ENCODE peak calls at places on chromosomes 2 and 18, in ten cellular contexts. One of them, this sample, is unnamed.

GRCh38 chr2:37795938-37796337 is 124.5 kb upstream of the CDC42EP3 start:
- DNase-seq in stimulated activated CD8-positive, alpha-beta memory T cell treated with anti-CD3 and anti-CD28 coated beads, Interleukin-15, amount 100 ng/mL, for 4 hours: no peak
- DNase-seq in T follicular helper cell: no peak
- DNase-seq in caudate nucleus: no peak
- DNase-seq in brain pericyte: no peak
- DNase-seq in NCI-H1417: peak
- DNase-seq in ascending aorta: no peak
- DNase-seq in glomerular endothelial cell: no peak
- DNase-seq in EH: peak
- DNase-seq in amygdala: no peak
- DNase-seq in this sample: peak

GRCh38 chr2:42967959-42968674 is 175.7 kb upstream of the HAAO start:
- DNase-seq in stimulated activated CD8-positive, alpha-beta memory T cell treated with anti-CD3 and anti-CD28 coated beads, Interleukin-15, amount 100 ng/mL, for 4 hours: no peak
- DNase-seq in NCI-H1417: no peak
- DNase-seq in glomerular endothelial cell: no peak
- DNase-seq in caudate nucleus: no peak
- DNase-seq in brain pericyte: peak
- DNase-seq in T follicular helper cell: no peak
- DNase-seq in amygdala: no peak
- DNase-seq in EH: peak
- DNase-seq in ascending aorta: peak
- DNase-seq in this sample: peak

GRCh38 chr2:65658871-65659270 is 226.5 kb upstream of the SPRED2 start:
- DNase-seq in T follicular helper cell: no peak
- DNase-seq in EH: peak
- DNase-seq in NCI-H1417: no peak
- DNase-seq in brain pericyte: no peak
- DNase-seq in amygdala: no peak
- DNase-seq in glomerular endothelial cell: no peak
- DNase-seq in stimulated activated CD8-positive, alpha-beta memory T cell treated with anti-CD3 and anti-CD28 coated beads, Interleukin-15, amount 100 ng/mL, for 4 hours: no peak
- DNase-seq in ascending aorta: no peak
- DNase-seq in caudate nucleus: no peak
- DNase-seq in this sample: no peak

GRCh38 chr18:47265197-47265596 is 13.7 kb upstream of the SKOR2 start:
- DNase-seq in glomerular endothelial cell: no peak
- DNase-seq in NCI-H1417: no peak
- DNase-seq in ascending aorta: no peak
- DNase-seq in caudate nucleus: no peak
- DNase-seq in stimulated activated CD8-positive, alpha-beta memory T cell treated with anti-CD3 and anti-CD28 coated beads, Interleukin-15, amount 100 ng/mL, for 4 hours: no peak
- DNase-seq in T follicular helper cell: no peak
- DNase-seq in EH: peak
- DNase-seq in amygdala: no peak
- DNase-seq in brain pericyte: no peak
- DNase-seq in this sample: peak

GRCh38 chr2:159615187-159615935 is 987 bp downstream of the BAZ2B start:
- DNase-seq in glomerular endothelial cell: peak
- DNase-seq in stimulated activated CD8-positive, alpha-beta memory T cell treated with anti-CD3 and anti-CD28 coated beads, Interleukin-15, amount 100 ng/mL, for 4 hours: peak
- DNase-seq in EH: peak
- DNase-seq in ascending aorta: peak
- DNase-seq in T follicular helper cell: peak
- DNase-seq in amygdala: peak
- DNase-seq in caudate nucleus: peak
- DNase-seq in NCI-H1417: peak
- DNase-seq in brain pericyte: peak
- DNase-seq in this sample: peak

GRCh38 chr2:58967736-58968135 is 726.6 kb upstream of the FANCL start:
- DNase-seq in T follicular helper cell: no peak
- DNase-seq in stimulated activated CD8-positive, alpha-beta memory T cell treated with anti-CD3 and anti-CD28 coated beads, Interleukin-15, amount 100 ng/mL, for 4 hours: no peak
- DNase-seq in ascending aorta: no peak
- DNase-seq in glomerular endothelial cell: no peak
- DNase-seq in EH: no peak
- DNase-seq in NCI-H1417: peak
- DNase-seq in brain pericyte: no peak
- DNase-seq in amygdala: no peak
- DNase-seq in caudate nucleus: no peak
- DNase-seq in this sample: no peak

GRCh38 chr18:63043516-63043915 is 276.1 kb downstream of the BCL2 start:
- DNase-seq in EH: peak
- DNase-seq in caudate nucleus: no peak
- DNase-seq in amygdala: no peak
- DNase-seq in brain pericyte: no peak
- DNase-seq in glomerular endothelial cell: no peak
- DNase-seq in stimulated activated CD8-positive, alpha-beta memory T cell treated with anti-CD3 and anti-CD28 coated beads, Interleukin-15, amount 100 ng/mL, for 4 hours: no peak
- DNase-seq in NCI-H1417: no peak
- DNase-seq in ascending aorta: no peak
- DNase-seq in T follicular helper cell: no peak
- DNase-seq in this sample: peak

GRCh38 chr2:54724560-54725342 is 1.3 kb downstream of the EML6 start:
- DNase-seq in T follicular helper cell: peak
- DNase-seq in brain pericyte: no peak
- DNase-seq in ascending aorta: no peak
- DNase-seq in stimulated activated CD8-positive, alpha-beta memory T cell treated with anti-CD3 and anti-CD28 coated beads, Interleukin-15, amount 100 ng/mL, for 4 hours: no peak
- DNase-seq in NCI-H1417: peak
- DNase-seq in glomerular endothelial cell: no peak
- DNase-seq in amygdala: peak
- DNase-seq in caudate nucleus: peak
- DNase-seq in EH: peak
- DNase-seq in this sample: no peak

GRCh38 chr18:33231474-33232317 is 208.8 kb downstream of the CCDC178 start:
- DNase-seq in NCI-H1417: peak
- DNase-seq in stimulated activated CD8-positive, alpha-beta memory T cell treated with anti-CD3 and anti-CD28 coated beads, Interleukin-15, amount 100 ng/mL, for 4 hours: no peak
- DNase-seq in ascending aorta: no peak
- DNase-seq in caudate nucleus: peak
- DNase-seq in EH: peak
- DNase-seq in amygdala: peak
- DNase-seq in brain pericyte: peak
- DNase-seq in glomerular endothelial cell: peak
- DNase-seq in T follicular helper cell: peak
- DNase-seq in this sample: peak

GRCh38 chr2:152247337-152247695 is 71.8 kb upstream of the STAM2 start:
- DNase-seq in brain pericyte: no peak
- DNase-seq in ascending aorta: no peak
- DNase-seq in NCI-H1417: no peak
- DNase-seq in amygdala: no peak
- DNase-seq in caudate nucleus: no peak
- DNase-seq in glomerular endothelial cell: no peak
- DNase-seq in EH: peak
- DNase-seq in stimulated activated CD8-positive, alpha-beta memory T cell treated with anti-CD3 and anti-CD28 coated beads, Interleukin-15, amount 100 ng/mL, for 4 hours: no peak
- DNase-seq in T follicular helper cell: no peak
- DNase-seq in this sample: peak

GRCh38 chr18:79760348-79760747 is 37.4 kb upstream of the KCNG2 start:
- DNase-seq in stimulated activated CD8-positive, alpha-beta memory T cell treated with anti-CD3 and anti-CD28 coated beads, Interleukin-15, amount 100 ng/mL, for 4 hours: no peak
- DNase-seq in NCI-H1417: no peak
- DNase-seq in ascending aorta: no peak
- DNase-seq in amygdala: no peak
- DNase-seq in T follicular helper cell: no peak
- DNase-seq in caudate nucleus: no peak
- DNase-seq in brain pericyte: no peak
- DNase-seq in EH: no peak
- DNase-seq in glomerular endothelial cell: no peak
- DNase-seq in this sample: no peak

GRCh38 chr18:9859232-9859631 is 26.5 kb upstream of the TXNDC2 start:
- DNase-seq in caudate nucleus: no peak
- DNase-seq in brain pericyte: no peak
- DNase-seq in stimulated activated CD8-positive, alpha-beta memory T cell treated with anti-CD3 and anti-CD28 coated beads, Interleukin-15, amount 100 ng/mL, for 4 hours: no peak
- DNase-seq in EH: no peak
- DNase-seq in T follicular helper cell: no peak
- DNase-seq in amygdala: no peak
- DNase-seq in NCI-H1417: no peak
- DNase-seq in glomerular endothelial cell: no peak
- DNase-seq in ascending aorta: no peak
- DNase-seq in this sample: no peak

GRCh38 chr18:46821856-46822711 is 65.2 kb upstream of the ST8SIA5 start:
- DNase-seq in NCI-H1417: no peak
- DNase-seq in brain pericyte: no peak
- DNase-seq in amygdala: no peak
- DNase-seq in glomerular endothelial cell: no peak
- DNase-seq in ascending aorta: no peak
- DNase-seq in caudate nucleus: no peak
- DNase-seq in T follicular helper cell: no peak
- DNase-seq in stimulated activated CD8-positive, alpha-beta memory T cell treated with anti-CD3 and anti-CD28 coated beads, Interleukin-15, amount 100 ng/mL, for 4 hours: no peak
- DNase-seq in EH: no peak
- DNase-seq in this sample: no peak

GRCh38 chr2:111201214-111201613 is 80.5 kb downstream of the BCL2L11 start:
- DNase-seq in brain pericyte: no peak
- DNase-seq in ascending aorta: no peak
- DNase-seq in caudate nucleus: no peak
- DNase-seq in NCI-H1417: no peak
- DNase-seq in stimulated activated CD8-positive, alpha-beta memory T cell treated with anti-CD3 and anti-CD28 coated beads, Interleukin-15, amount 100 ng/mL, for 4 hours: no peak
- DNase-seq in amygdala: no peak
- DNase-seq in T follicular helper cell: no peak
- DNase-seq in EH: no peak
- DNase-seq in glomerular endothelial cell: no peak
- DNase-seq in this sample: no peak

GRCh38 chr2:32963941-32964340 is 17.2 kb downstream of the LTBP1 start:
- DNase-seq in stimulated activated CD8-positive, alpha-beta memory T cell treated with anti-CD3 and anti-CD28 coated beads, Interleukin-15, amount 100 ng/mL, for 4 hours: no peak
- DNase-seq in ascending aorta: no peak
- DNase-seq in caudate nucleus: no peak
- DNase-seq in glomerular endothelial cell: no peak
- DNase-seq in amygdala: no peak
- DNase-seq in T follicular helper cell: no peak
- DNase-seq in brain pericyte: no peak
- DNase-seq in EH: peak
- DNase-seq in NCI-H1417: no peak
- DNase-seq in this sample: peak

GRCh38 chr18:31206787-31207381 is 44.2 kb upstream of the DSC1 start:
- DNase-seq in NCI-H1417: peak
- DNase-seq in glomerular endothelial cell: no peak
- DNase-seq in T follicular helper cell: no peak
- DNase-seq in brain pericyte: no peak
- DNase-seq in caudate nucleus: no peak
- DNase-seq in amygdala: no peak
- DNase-seq in EH: no peak
- DNase-seq in ascending aorta: peak
- DNase-seq in stimulated activated CD8-positive, alpha-beta memory T cell treated with anti-CD3 and anti-CD28 coated beads, Interleukin-15, amount 100 ng/mL, for 4 hours: no peak
- DNase-seq in this sample: peak

GRCh38 chr2:56179931-56180330 is 3.9 kb upstream of the CCDC85A start:
- DNase-seq in ascending aorta: no peak
- DNase-seq in brain pericyte: no peak
- DNase-seq in stimulated activated CD8-positive, alpha-beta memory T cell treated with anti-CD3 and anti-CD28 coated beads, Interleukin-15, amount 100 ng/mL, for 4 hours: no peak
- DNase-seq in amygdala: no peak
- DNase-seq in glomerular endothelial cell: no peak
- DNase-seq in T follicular helper cell: no peak
- DNase-seq in NCI-H1417: no peak
- DNase-seq in caudate nucleus: no peak
- DNase-seq in EH: no peak
- DNase-seq in this sample: no peak

GRCh38 chr18:37425182-37425581 is 140.4 kb downstream of the CELF4 start:
- DNase-seq in NCI-H1417: no peak
- DNase-seq in amygdala: no peak
- DNase-seq in T follicular helper cell: no peak
- DNase-seq in caudate nucleus: no peak
- DNase-seq in EH: no peak
- DNase-seq in glomerular endothelial cell: no peak
- DNase-seq in brain pericyte: no peak
- DNase-seq in stimulated activated CD8-positive, alpha-beta memory T cell treated with anti-CD3 and anti-CD28 coated beads, Interleukin-15, amount 100 ng/mL, for 4 hours: no peak
- DNase-seq in ascending aorta: no peak
- DNase-seq in this sample: no peak

GRCh38 chr2:134177351-134177931 is 76.4 kb upstream of the MGAT5 start:
- DNase-seq in caudate nucleus: no peak
- DNase-seq in ascending aorta: no peak
- DNase-seq in brain pericyte: no peak
- DNase-seq in glomerular endothelial cell: peak
- DNase-seq in EH: peak
- DNase-seq in T follicular helper cell: no peak
- DNase-seq in NCI-H1417: no peak
- DNase-seq in stimulated activated CD8-positive, alpha-beta memory T cell treated with anti-CD3 and anti-CD28 coated beads, Interleukin-15, amount 100 ng/mL, for 4 hours: no peak
- DNase-seq in amygdala: no peak
- DNase-seq in this sample: peak

GRCh38 chr2:56749152-56749752 is 565.5 kb downstream of the CCDC85A start:
- DNase-seq in stimulated activated CD8-positive, alpha-beta memory T cell treated with anti-CD3 and anti-CD28 coated beads, Interleukin-15, amount 100 ng/mL, for 4 hours: no peak
- DNase-seq in T follicular helper cell: no peak
- DNase-seq in glomerular endothelial cell: peak
- DNase-seq in EH: peak
- DNase-seq in amygdala: no peak
- DNase-seq in ascending aorta: no peak
- DNase-seq in caudate nucleus: no peak
- DNase-seq in NCI-H1417: peak
- DNase-seq in brain pericyte: no peak
- DNase-seq in this sample: peak

GRCh38 chr18:62850619-62851306 is 135.4 kb downstream of the PHLPP1 start:
- DNase-seq in NCI-H1417: no peak
- DNase-seq in amygdala: no peak
- DNase-seq in stimulated activated CD8-positive, alpha-beta memory T cell treated with anti-CD3 and anti-CD28 coated beads, Interleukin-15, amount 100 ng/mL, for 4 hours: no peak
- DNase-seq in glomerular endothelial cell: no peak
- DNase-seq in T follicular helper cell: no peak
- DNase-seq in caudate nucleus: no peak
- DNase-seq in EH: no peak
- DNase-seq in brain pericyte: no peak
- DNase-seq in ascending aorta: no peak
- DNase-seq in this sample: no peak

GRCh38 chr18:75168654-75169053 is 40.3 kb downstream of the PTGR3 start:
- DNase-seq in brain pericyte: no peak
- DNase-seq in caudate nucleus: no peak
- DNase-seq in amygdala: no peak
- DNase-seq in NCI-H1417: peak
- DNase-seq in glomerular endothelial cell: no peak
- DNase-seq in ascending aorta: no peak
- DNase-seq in EH: no peak
- DNase-seq in T follicular helper cell: no peak
- DNase-seq in stimulated activated CD8-positive, alpha-beta memory T cell treated with anti-CD3 and anti-CD28 coated beads, Interleukin-15, amount 100 ng/mL, for 4 hours: no peak
- DNase-seq in this sample: no peak